ENCODE peak calls at places on chromosomes 7 and 10, in five cellular contexts. K, U, T, R and V are unnamed samples.

GRCh38 chr7:90320801-90321494 is at the start of gene FAM237B:
- DNase-seq in R (no peak), U (no peak), T (peak), K (no peak), V (peak)

GRCh38 chr7:30969604-30969970 is 5.8 kb downstream of the GHRHR start:
- DNase-seq in U (no peak), K (no peak), R (no peak), T (no peak), V (no peak)

GRCh38 chr7:414681-415560 is 104.7 kb downstream of the PDGFA start:
- DNase-seq in U (no peak), K (no peak), T (no peak), R (peak), V (no peak)

GRCh38 chr10:31762306-31762705 is 166.3 kb downstream of the ARHGAP12 start:
- DNase-seq in R (no peak), U (no peak), K (no peak), T (no peak), V (no peak)

GRCh38 chr10:127090135-127090534 is 106.3 kb downstream of the INSYN2A start:
- DNase-seq in K (no peak), T (peak), R (no peak), U (no peak), V (peak)

GRCh38 chr7:11128500-11128899 is 154.8 kb downstream of the PHF14 start:
- DNase-seq in K (no peak), U (no peak), T (no peak), R (no peak), V (no peak)

GRCh38 chr7:132450188-132450587 is 126.1 kb downstream of the PLXNA4 start:
- DNase-seq in U (no peak), K (no peak), T (no peak), R (no peak), V (no peak)

GRCh38 chr7:142797342-142797798 is 26.6 kb downstream of the PRSS2 start:
- DNase-seq in R (no peak), T (no peak), U (no peak), K (no peak), V (no peak)

GRCh38 chr7:141295367-141295895 is 221.6 kb downstream of the TMEM178B start:
- DNase-seq in U (no peak), T (no peak), R (no peak), K (no peak), V (no peak)

GRCh38 chr7:20588678-20589077 is 26.8 kb upstream of the ABCB5 start:
- DNase-seq in R (no peak), T (no peak), K (no peak), U (no peak), V (no peak)

GRCh38 chr10:17001961-17002749 is 127.5 kb downstream of the CUBN start:
- DNase-seq in U (no peak), T (peak), R (peak), K (peak), V (peak)

GRCh38 chr7:108805808-108806397 is 236.2 kb downstream of the DNAJB9 start:
- DNase-seq in R (no peak), T (peak), K (no peak), U (peak), V (no peak)

GRCh38 chr7:120521761-120522737 is 249.1 kb downstream of the KCND2 start:
- DNase-seq in T (no peak), U (no peak), R (no peak), K (no peak), V (no peak)

GRCh38 chr7:69814421-69814962 is 216.2 kb downstream of the AUTS2 start:
- DNase-seq in K (no peak), R (no peak), T (no peak), U (no peak), V (no peak)

GRCh38 chr10:7211857-7212577 is 198.8 kb downstream of the SFMBT2 start:
- DNase-seq in R (no peak), U (no peak), T (no peak), K (no peak), V (no peak)

GRCh38 chr7:132386249-132386681 is 190.0 kb downstream of the PLXNA4 start:
- DNase-seq in U (peak), K (no peak), R (peak), T (peak), V (peak)

GRCh38 chr10:49465717-49466116 is 69.8 kb upstream of the DRGX start:
- DNase-seq in T (no peak), R (no peak), U (no peak), K (no peak), V (no peak)

GRCh38 chr10:33289776-33290175 is 44.7 kb downstream of the NRP1 start:
- DNase-seq in K (no peak), T (no peak), R (no peak), U (no peak), V (no peak)

GRCh38 chr7:44490351-44491200 is at the start of gene NUDCD3:
- DNase-seq in T (peak), K (peak), R (peak), U (peak), V (peak)

GRCh38 chr7:68063171-68063570 is 1066.5 kb downstream of the TYW1 start:
- DNase-seq in K (no peak), U (peak), R (no peak), T (no peak), V (no peak)

GRCh38 chr7:77877800-77878199 is 79.2 kb downstream of the PHTF2 start:
- DNase-seq in K (no peak), U (no peak), T (no peak), R (no peak), V (no peak)

GRCh38 chr7:103651978-103652377 is 206.0 kb upstream of the SLC26A5 start:
- DNase-seq in U (no peak), T (no peak), R (no peak), K (no peak), V (no peak)

GRCh38 chr7:96090756-96091155 is 231.1 kb downstream of the SLC25A13 start:
- DNase-seq in U (no peak), T (no peak), K (no peak), R (no peak), V (no peak)

GRCh38 chr7:102236592-102237287 is 49.9 kb upstream of the SH2B2 start:
- DNase-seq in T (peak), U (peak), K (no peak), R (peak), V (peak)

GRCh38 chr10:119253433-119254174 is 46.2 kb downstream of the GRK5 start:
- DNase-seq in T (peak), R (peak), U (peak), K (no peak), V (peak)

GRCh38 chr7:2611401-2611800 is 20.4 kb upstream of the TTYH3 start:
- DNase-seq in T (no peak), R (no peak), K (no peak), U (no peak), V (no peak)

GRCh38 chr10:72690071-72690755 is 1.7 kb upstream of the MCU start:
- DNase-seq in K (no peak), R (no peak), U (no peak), T (no peak), V (no peak)

GRCh38 chr7:25594122-25594521 is 365.8 kb upstream of the NPVF start:
- DNase-seq in T (no peak), R (no peak), K (no peak), U (no peak), V (no peak)

GRCh38 chr7:103009466-103010219 is 65.0 kb downstream of the FBXL13 start:
- DNase-seq in K (no peak), R (no peak), T (peak), U (no peak), V (no peak)

GRCh38 chr10:68560201-68560915 is at the start of gene TET1:
- DNase-seq in T (peak), R (peak), U (peak), K (no peak), V (no peak)

GRCh38 chr7:35485436-35485835 is 209.5 kb downstream of the HERPUD2 start:
- DNase-seq in T (no peak), U (no peak), R (no peak), K (no peak), V (no peak)

GRCh38 chr10:53109320-53109719 is 336.7 kb upstream of the MBL2 start:
- DNase-seq in T (no peak), U (no peak), K (no peak), R (no peak), V (no peak)

GRCh38 chr10:53574024-53574423 is 801.4 kb upstream of the MBL2 start:
- DNase-seq in U (no peak), K (no peak), T (no peak), R (no peak), V (no peak)

GRCh38 chr7:129896568-129897382 is 56.0 kb downstream of the UBE2H start:
- DNase-seq in R (no peak), T (no peak), U (no peak), K (no peak), V (no peak)

GRCh38 chr7:47654672-47655340 is 72.9 kb upstream of the TNS3 start:
- DNase-seq in K (no peak), T (peak), R (no peak), U (no peak), V (no peak)